ENCODE peak calls at places on chromosome 10, in ten cellular contexts. K is Calu3, P is choroid plexus epithelial cell, S is pancreas, Q is GM23338, X is fibroblast of lung, H is mammary epithelial cell, O is lower lobe of right lung, B is Panc1, J is foreskin fibroblast. M is an unnamed sample.

GRCh38 chr10:107104026-107104652 is 60.4 kb downstream of the SORCS1 start:
- DNase-seq in K (no peak), P (no peak), S (no peak), Q (peak), X (no peak), H (no peak), O (no peak), B (no peak), J (no peak), M (no peak)

GRCh38 chr10:124588736-124589451 is 127.3 kb downstream of the LHPP start:
- DNase-seq in K (no peak), P (peak), S (peak), Q (no peak), X (peak), H (no peak), O (no peak), B (no peak), J (no peak), M (no peak)

GRCh38 chr10:60089095-60089494 is 182.7 kb upstream of the CCDC6 start:
- DNase-seq in K (peak), P (no peak), S (no peak), Q (no peak), X (peak), H (no peak), O (no peak), B (no peak), J (peak), M (no peak)

GRCh38 chr10:86647773-86648705 is 6.3 kb upstream of the OPN4 start:
- DNase-seq in K (no peak), P (no peak), S (peak), Q (no peak), X (no peak), H (peak), O (no peak), B (no peak), J (peak), M (no peak)

GRCh38 chr10:30373596-30374327 is 24.7 kb upstream of the MTPAP start:
- DNase-seq in K (no peak), P (no peak), S (no peak), Q (no peak), X (no peak), H (no peak), O (no peak), B (no peak), J (no peak), M (no peak)

GRCh38 chr10:42888504-42889095 is 106.0 kb downstream of the BMS1 start:
- DNase-seq in K (no peak), P (no peak), S (no peak), Q (no peak), X (no peak), H (no peak), O (no peak), B (no peak), J (peak), M (no peak)

GRCh38 chr10:11424456-11425287 is 186.8 kb downstream of the USP6NL start:
- DNase-seq in K (peak), P (peak), S (peak), Q (peak), X (peak), H (peak), O (peak), B (peak), J (peak), M (no peak)

GRCh38 chr10:78550090-78550489 is 516.4 kb downstream of the RPS24 start:
- DNase-seq in K (no peak), P (no peak), S (no peak), Q (no peak), X (no peak), H (no peak), O (no peak), B (no peak), J (no peak), M (no peak)

GRCh38 chr10:80405636-80406035 is 2.7 kb upstream of the PRXL2A start:
- DNase-seq in K (no peak), P (peak), S (no peak), Q (peak), X (peak), H (no peak), O (no peak), B (no peak), J (peak), M (no peak)

GRCh38 chr10:12259988-12260387 is 64.0 kb downstream of the CDC123 start:
- DNase-seq in K (no peak), P (no peak), S (no peak), Q (no peak), X (no peak), H (no peak), O (no peak), B (no peak), J (no peak), M (no peak)

GRCh38 chr10:100229819-100230422 is 525 bp upstream of the CHUK start:
- DNase-seq in K (no peak), P (no peak), S (no peak), Q (no peak), X (no peak), H (no peak), O (no peak), B (no peak), J (no peak), M (no peak)

GRCh38 chr10:21364196-21365114 is 161.0 kb downstream of the SKIDA1 start:
- DNase-seq in K (peak), P (peak), S (no peak), Q (peak), X (peak), H (peak), O (no peak), B (peak), J (peak), M (no peak)

GRCh38 chr10:109889867-109890266 is 33.4 kb downstream of the XPNPEP1 start:
- DNase-seq in K (no peak), P (peak), S (no peak), Q (no peak), X (peak), H (peak), O (no peak), B (no peak), J (peak), M (no peak)

GRCh38 chr10:12531305-12531738 is 182.0 kb downstream of the CAMK1D start:
- DNase-seq in K (no peak), P (peak), S (no peak), Q (no peak), X (no peak), H (no peak), O (no peak), B (no peak), J (peak), M (no peak)

GRCh38 chr10:117214401-117214800 is 17.1 kb downstream of the KCNK18 start:
- DNase-seq in K (no peak), P (peak), S (no peak), Q (no peak), X (no peak), H (peak), O (no peak), B (no peak), J (peak), M (no peak)

GRCh38 chr10:102501201-102502028 is 1.1 kb downstream of the ACTR1A start:
- DNase-seq in K (no peak), P (peak), S (no peak), Q (peak), X (peak), H (peak), O (no peak), B (no peak), J (peak), M (no peak)

GRCh38 chr10:110609592-110609991 is 34.5 kb upstream of the RBM20 start:
- DNase-seq in K (no peak), P (no peak), S (no peak), Q (peak), X (no peak), H (no peak), O (no peak), B (no peak), J (peak), M (no peak)

GRCh38 chr10:118545381-118545780 is 50.1 kb downstream of the PRLHR start:
- DNase-seq in K (no peak), P (no peak), S (no peak), Q (no peak), X (no peak), H (no peak), O (no peak), B (no peak), J (no peak), M (no peak)

GRCh38 chr10:97974526-97975525 is 55.6 kb downstream of the CRTAC1 start:
- DNase-seq in K (no peak), P (no peak), S (no peak), Q (peak), X (no peak), H (no peak), O (no peak), B (no peak), J (no peak), M (no peak)

GRCh38 chr10:131947631-131948347 is 33.9 kb downstream of the BNIP3 start:
- DNase-seq in K (no peak), P (peak), S (peak), Q (no peak), X (peak), H (peak), O (no peak), B (peak), J (peak), M (no peak)

GRCh38 chr10:12727832-12728215 is 273.7 kb downstream of the CCDC3 start:
- DNase-seq in K (peak), P (no peak), S (no peak), Q (no peak), X (no peak), H (no peak), O (no peak), B (no peak), J (no peak), M (no peak)

DNA sequence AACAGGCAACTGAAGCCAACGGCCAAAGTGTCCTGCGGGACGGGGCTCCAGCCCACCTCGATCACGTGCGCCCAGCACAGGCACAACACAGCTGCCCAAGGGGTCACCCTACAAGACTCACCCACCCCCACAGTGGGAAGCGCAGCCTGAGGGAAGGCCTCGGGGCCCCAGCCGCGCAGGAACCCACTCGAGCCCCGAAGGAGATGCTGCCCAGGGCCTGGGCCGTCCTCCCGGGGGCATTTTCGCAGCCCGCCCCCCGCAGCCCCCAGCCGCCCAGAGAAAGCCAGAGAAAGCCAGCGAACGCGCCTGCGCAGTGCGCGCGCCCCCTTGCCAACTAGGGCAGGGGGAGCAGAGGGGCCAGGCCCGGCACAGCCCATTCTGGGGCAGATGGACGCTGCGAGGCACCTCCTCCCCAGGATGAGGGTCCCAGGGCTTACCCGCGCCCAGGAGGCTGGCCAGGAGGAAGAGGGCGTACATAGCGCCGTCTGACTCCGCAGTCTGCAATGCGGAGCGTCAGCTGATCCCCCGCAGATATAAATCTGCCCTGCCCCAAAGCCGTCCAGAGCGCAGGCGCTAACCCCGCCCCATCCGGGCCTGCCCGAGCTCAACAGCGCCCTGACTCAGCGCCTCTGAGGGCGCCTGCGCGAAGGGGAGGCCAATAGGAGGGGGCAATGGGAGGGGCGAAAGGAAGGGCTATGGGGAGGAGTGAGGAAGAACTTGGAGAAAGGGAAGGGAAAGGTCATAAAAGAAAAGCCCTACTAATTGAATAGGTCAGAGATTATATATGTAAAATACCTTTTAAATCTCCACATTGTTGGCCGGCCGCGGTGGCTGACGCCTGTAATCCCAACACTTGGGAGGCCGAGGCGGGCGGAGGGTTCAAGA is at the start of gene PSAP:
- DNase-seq in K (peak), P (peak), S (peak), Q (peak), X (peak), H (peak), O (peak), B (peak), J (peak), M (peak)
- TF ChIP-seq CTCF in K (no peak), P (no peak), S (no peak), Q (no peak), X (no peak), H (no peak), O (no peak), B (no peak), J (no peak), M (no peak)

GRCh38 chr10:88319960-88320517 is 263.1 kb downstream of the RNLS start:
- DNase-seq in K (no peak), P (no peak), S (no peak), Q (no peak), X (no peak), H (no peak), O (no peak), B (no peak), J (no peak), M (no peak)

GRCh38 chr10:88317099-88317498 is 266.0 kb downstream of the RNLS start:
- DNase-seq in K (no peak), P (no peak), S (no peak), Q (no peak), X (no peak), H (no peak), O (no peak), B (no peak), J (no peak), M (no peak)

GRCh38 chr10:88316292-88316861 is 266.7 kb downstream of the RNLS start:
- DNase-seq in K (no peak), P (no peak), S (no peak), Q (no peak), X (no peak), H (no peak), O (no peak), B (no peak), J (no peak), M (no peak)

GRCh38 chr10:88315746-88316145 is 267.4 kb downstream of the RNLS start:
- DNase-seq in K (no peak), P (peak), S (no peak), Q (no peak), X (no peak), H (no peak), O (no peak), B (no peak), J (peak), M (no peak)

DNA sequence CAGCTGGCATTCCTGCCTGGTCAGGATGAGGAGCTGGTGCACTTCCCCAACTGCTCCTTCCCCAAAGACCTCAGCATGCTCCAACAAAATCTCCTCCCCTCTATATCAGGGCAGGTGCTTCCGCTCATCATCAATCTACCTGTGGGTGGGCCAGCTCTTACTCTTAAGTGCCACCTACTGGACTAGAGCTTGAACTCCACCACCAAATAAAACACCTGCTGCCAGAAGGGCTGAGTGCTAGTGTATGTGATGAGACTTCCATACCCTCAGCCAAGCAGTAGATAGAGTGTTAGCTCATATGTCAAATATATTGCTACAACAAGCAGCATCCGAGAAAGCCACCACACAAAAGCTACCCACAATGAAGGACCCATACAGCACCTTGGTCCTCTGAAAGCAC is 264.3 kb downstream of the RNLS start:
- DNase-seq in K (no peak), P (peak), S (no peak), Q (peak), X (peak), H (peak), O (no peak), B (no peak), J (no peak), M (no peak)
- TF ChIP-seq CTCF in K (no peak), P (peak), S (no peak), Q (peak), X (peak), H (peak), O (no peak), B (peak), J (no peak), M (no peak)

DNA sequence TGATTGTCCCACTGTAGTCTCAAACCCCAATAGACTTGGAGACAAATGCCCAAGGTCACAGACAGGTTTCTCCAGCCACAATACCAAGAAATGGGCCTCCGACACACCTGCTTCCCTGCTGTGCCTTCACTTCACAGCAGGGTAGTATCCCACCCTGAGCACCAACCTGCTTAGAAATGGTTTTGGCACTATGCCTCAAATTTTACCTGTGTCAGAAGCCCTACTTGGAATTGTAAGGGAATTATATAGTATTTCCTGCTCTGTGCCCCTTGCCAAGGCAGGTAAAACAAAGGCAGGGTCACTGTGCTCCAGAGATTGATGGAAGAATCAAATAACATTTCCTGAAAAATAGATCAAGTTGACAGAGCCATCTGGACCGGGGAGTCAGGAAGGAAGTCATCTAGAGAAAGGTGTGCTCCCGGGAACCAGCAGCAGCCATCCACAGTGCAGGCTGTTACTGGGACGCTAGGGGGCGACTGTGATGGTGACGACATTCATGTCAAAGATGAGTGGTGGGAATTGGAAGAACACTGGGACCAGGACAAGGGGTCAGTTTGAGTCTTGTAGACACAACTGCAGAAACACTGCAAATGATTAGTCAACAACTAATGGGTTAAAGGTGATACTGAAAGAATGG is 117.8 kb upstream of the AKR1E2 start:
- DNase-seq in K (peak), P (no peak), S (peak), Q (peak), X (no peak), H (no peak), O (no peak), B (no peak), J (no peak), M (no peak)
- TF ChIP-seq CTCF in K (peak), P (peak), S (no peak), Q (peak), X (peak), H (no peak), O (no peak), B (peak), J (peak), M (no peak)

DNA sequence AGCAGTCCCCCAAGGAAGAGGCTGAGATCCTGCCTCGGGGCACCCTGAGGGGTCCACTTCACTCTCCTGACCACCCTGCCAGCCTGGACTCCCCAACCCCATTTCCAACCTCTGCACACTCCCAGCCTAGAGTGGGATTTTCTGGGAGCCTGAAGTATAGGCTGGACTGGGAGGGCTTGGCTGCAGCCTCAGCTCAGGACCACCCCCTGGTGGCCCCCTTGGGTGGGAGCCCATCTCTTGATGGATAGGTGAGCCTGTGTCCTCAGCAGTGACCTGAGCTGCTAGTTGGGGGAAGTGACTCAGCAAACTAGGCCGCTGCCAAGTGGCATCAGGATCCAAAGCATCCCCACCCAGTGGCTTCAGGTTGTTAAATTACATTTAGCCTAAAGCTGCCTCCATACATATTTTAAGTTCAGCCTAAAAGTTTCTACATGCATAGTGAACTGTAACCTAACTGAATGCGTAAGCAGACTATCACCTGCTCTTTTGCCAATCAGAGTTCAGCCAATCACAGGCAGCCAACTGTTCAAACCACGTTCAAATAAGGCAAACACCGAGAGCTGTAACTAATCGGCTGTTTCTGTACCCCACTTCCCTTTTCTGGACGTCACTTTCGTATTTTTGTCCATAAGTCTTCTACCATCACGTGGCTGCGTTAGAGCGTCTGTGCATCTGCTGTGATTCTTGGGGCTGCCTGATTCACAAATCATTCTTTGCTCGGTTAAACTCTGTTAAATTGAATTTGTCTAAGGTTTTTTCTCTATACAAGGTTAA is 144.0 kb downstream of the PLPP4 start:
- DNase-seq in K (peak), P (peak), S (no peak), Q (peak), X (no peak), H (peak), O (no peak), B (no peak), J (no peak), M (no peak)
- TF ChIP-seq CTCF in K (no peak), P (peak), S (no peak), Q (peak), X (no peak), H (no peak), O (no peak), B (peak), J (peak), M (no peak)

DNA sequence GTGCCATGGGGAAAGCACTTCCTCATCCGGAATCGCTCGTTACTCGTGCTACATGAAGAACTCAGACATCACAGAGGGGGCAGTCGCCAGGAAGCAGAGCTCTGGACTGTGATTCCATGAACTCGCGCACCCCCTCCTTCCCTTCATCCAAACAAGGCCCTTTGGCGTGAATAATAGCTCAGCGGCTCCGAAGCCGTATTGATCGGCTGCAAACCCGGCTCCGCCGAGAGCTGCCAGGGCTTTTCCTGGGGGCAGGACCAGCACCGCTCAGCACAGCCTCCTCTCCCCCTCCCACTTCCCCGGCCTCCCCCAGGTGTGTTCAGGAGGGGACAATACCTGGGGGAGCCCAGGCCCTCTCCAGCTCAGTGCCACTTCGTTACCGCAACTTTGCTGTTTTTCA is 129.0 kb upstream of the TCF7L2 start:
- DNase-seq in K (no peak), P (no peak), S (peak), Q (no peak), X (no peak), H (no peak), O (no peak), B (no peak), J (no peak), M (no peak)
- TF ChIP-seq CTCF in K (no peak), P (no peak), S (no peak), Q (no peak), X (no peak), H (no peak), O (no peak), B (no peak), J (no peak), M (no peak)

DNA sequence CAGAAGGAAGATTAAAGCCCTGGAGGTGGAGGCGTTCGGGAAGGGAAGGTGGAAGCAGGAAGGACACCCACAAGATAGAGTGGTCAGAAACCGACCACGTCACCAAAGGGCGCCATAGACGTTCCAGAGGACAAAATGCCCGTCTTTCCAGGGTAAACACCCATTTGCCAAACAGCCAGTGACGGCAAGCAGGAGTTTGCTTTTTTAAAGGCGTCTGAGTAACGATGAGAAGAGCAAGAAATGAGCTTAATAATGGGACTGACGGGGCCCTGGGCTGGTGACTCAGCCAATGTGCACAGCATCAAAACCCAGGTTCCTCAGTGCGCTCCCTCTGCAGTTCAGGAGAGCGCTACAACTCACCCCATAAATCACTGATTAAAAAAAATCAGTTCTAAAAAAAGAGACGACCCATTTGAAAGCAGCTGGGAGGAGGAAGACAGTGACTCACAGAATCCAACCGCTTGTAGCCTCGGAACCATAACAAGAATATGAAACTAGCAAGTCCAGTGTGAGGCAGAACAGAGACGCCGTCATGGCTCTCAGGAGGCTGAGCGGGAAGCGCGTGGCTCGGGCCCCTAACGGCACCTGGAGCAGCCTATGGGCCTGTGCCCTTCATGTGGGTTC is 5.9 kb downstream of the DIP2C start:
- DNase-seq in K (no peak), P (peak), S (no peak), Q (no peak), X (peak), H (no peak), O (no peak), B (peak), J (peak), M (no peak)
- TF ChIP-seq CTCF in K (no peak), P (peak), S (no peak), Q (no peak), X (no peak), H (no peak), O (no peak), B (no peak), J (no peak), M (no peak)

M was measured in natural killer cell.